ENCODE peak calls at places on chromosomes 4 and X, in nine cellular contexts. Y is iPS DF 6.9, O is IMR-90, T is GM23248, X is lung, L is uterus, G is A549, J is PC-3, W is sigmoid colon. V is an unnamed sample.

GRCh38 chr4:41957634-41958033 is 22.4 kb downstream of the TMEM33 start:
- DNase-seq in J (peak; percentile 26), W (no peak), O (peak; percentile 5), Y (no peak), L (no peak), T (peak; percentile 26), X (no peak), G (peak; percentile 11), V (no peak)

GRCh38 chr4:161463436-161463835 is 700.4 kb downstream of the FSTL5 start:
- DNase-seq in W (no peak), Y (no peak), T (no peak), X (no peak), O (no peak), G (no peak), L (no peak), J (no peak), V (no peak)

GRCh38 chrX:77668391-77669237 is 117.4 kb downstream of the ATRX start:
- DNase-seq in X (no peak), O (peak; percentile 55), J (peak; percentile 68), Y (no peak), T (peak; percentile 64), L (no peak), W (no peak), G (peak; percentile 0), V (no peak)

GRCh38 chr4:1463927-1464540 is 57.8 kb upstream of the NKX1-1 start:
- DNase-seq in L (no peak), J (no peak), T (no peak), X (no peak), W (no peak), Y (no peak), G (no peak), O (no peak), V (no peak)

GRCh38 chr4:71711044-71711984 is 72.6 kb downstream of the GC start:
- DNase-seq in W (no peak), X (no peak), J (no peak), L (no peak), G (no peak), T (no peak), Y (no peak), O (no peak), V (no peak)

GRCh38 chrX:38236901-38237615 is 16.4 kb upstream of the SRPX start:
- DNase-seq in T (peak; percentile 16), W (no peak), J (no peak), O (no peak), X (no peak), G (no peak), L (no peak), Y (no peak), V (no peak)

GRCh38 chr4:25128671-25129070 is 31.6 kb downstream of the SEPSECS start:
- DNase-seq in Y (no peak), X (no peak), O (no peak), T (peak; percentile 43), L (no peak), J (no peak), G (no peak), W (no peak), V (no peak)

GRCh38 chr4:23930750-23931488 is 41.1 kb upstream of the PPARGC1A start:
- DNase-seq in L (peak; percentile 19), O (no peak), X (peak; percentile 50), T (peak; percentile 45), J (no peak), G (no peak), Y (no peak), W (peak; percentile 64), V (no peak)

GRCh38 chr4:113094802-113095201 is 45.3 kb downstream of the ANK2 start:
- DNase-seq in J (peak; percentile 30), Y (no peak), T (peak; percentile 61), G (peak; percentile 8), L (no peak), W (no peak), O (no peak), X (no peak), V (peak; percentile 3)

GRCh38 chrX:20968996-20969395 is 405.2 kb upstream of the CNKSR2 start:
- DNase-seq in J (peak; percentile 73), X (no peak), L (no peak), Y (no peak), O (no peak), G (no peak), T (peak; percentile 6), W (no peak), V (no peak)

DNA sequence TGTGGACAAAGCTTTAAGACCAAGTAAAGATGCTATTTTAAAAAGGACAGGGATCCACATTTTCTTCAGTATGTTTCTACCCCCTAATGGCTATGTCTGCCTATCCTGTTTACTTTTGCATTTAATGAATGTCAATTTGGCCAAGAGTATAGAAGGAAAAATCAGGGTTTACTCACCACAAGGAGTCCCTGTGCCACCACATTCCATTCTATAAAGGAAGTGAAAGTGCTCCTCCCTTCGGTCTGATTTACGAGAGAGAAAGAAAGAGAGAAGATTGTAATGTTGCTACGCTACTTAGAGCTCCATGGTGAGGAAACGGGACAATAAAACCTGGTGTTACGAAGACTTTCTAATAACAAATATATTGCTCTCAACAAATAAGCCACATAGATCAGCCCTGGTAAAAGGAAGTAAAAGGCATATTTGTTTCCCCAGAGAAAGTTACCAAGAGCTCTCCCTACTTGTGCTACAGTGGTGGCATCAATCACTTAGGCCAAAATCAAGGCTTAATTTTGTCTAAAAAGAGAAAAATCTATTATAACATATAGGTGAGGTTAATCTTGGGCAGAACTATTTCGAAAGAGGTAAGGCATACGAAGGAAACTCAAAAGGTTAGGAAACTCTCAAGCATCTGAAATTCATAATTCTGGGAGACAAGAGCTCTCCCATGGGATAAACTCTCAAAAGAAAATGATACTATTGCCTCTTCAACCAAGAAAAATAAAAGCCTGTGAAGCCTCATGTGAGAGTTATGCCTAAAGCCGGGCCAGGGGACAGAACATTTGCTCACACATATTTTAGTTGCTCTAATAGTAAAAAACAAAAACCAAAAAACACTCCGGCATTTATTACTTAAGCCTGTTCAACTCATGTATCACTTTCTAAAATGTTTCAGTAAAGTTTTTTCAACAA is 29.5 kb downstream of the TAPT1 start:
- DNase-seq in G (peak; percentile 8), X (no peak), O (peak; percentile 65), L (no peak), W (no peak), J (peak; percentile 86), T (peak; percentile 87), Y (peak; percentile 20), V (peak; percentile 39)
- H3K4me3 ChIP-seq in G (peak overlapping the region; percentile 27), X (no peak overlapping the region), O (peak overlapping the region; percentile 18), L (no peak overlapping the region), W (peak overlapping the region; percentile 36), J (peak overlapping the region; percentile 62), T (peak overlapping the region; percentile 68), Y (no peak overlapping the region), V (no peak overlapping the region)

GRCh38 chr4:163598489-163598888 is 104.0 kb downstream of the TMA16 start:
- DNase-seq in G (no peak), Y (no peak), T (no peak), L (no peak), O (no peak), W (no peak), X (no peak), J (no peak), V (no peak)

GRCh38 chr4:163607292-163607691 is 112.8 kb downstream of the TMA16 start:
- DNase-seq in X (no peak), J (no peak), W (no peak), Y (no peak), G (no peak), L (no peak), O (no peak), T (no peak), V (no peak)

GRCh38 chr4:163600731-163601130 is 106.2 kb downstream of the TMA16 start:
- DNase-seq in X (no peak), T (no peak), Y (no peak), G (no peak), W (no peak), L (no peak), J (no peak), O (no peak), V (no peak)

GRCh38 chr4:163606885-163607284 is 112.4 kb downstream of the TMA16 start:
- DNase-seq in J (no peak), T (no peak), X (no peak), Y (no peak), W (no peak), O (no peak), L (no peak), G (no peak), V (no peak)

DNA sequence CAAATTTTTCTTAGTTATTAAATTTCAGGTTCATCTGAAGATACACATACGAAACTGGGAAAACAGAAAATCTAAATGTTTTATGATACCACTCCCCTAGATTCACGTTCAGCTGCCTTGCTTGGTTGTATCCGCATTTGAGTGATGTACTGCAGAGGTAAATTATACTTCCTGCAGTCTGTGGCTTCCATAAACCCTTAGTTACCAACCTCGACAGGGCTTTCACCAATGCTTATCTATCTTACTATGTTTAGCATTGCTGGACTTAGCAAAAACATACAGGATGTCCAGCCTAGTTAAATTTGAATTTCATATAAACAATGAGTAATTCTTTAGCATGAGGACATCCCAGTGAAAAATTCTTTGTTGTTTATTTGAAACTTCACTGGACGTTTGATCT is 108.8 kb downstream of the TMA16 start:
- DNase-seq in L (no peak), T (no peak), Y (no peak), W (no peak), G (no peak), O (peak; percentile 36), J (no peak), X (no peak), V (no peak)
- H3K4me1 ChIP-seq in L (no peaks in the 10 kb centered on the region), T (no peaks in the 10 kb centered on the region), Y (no peaks in the 10 kb centered on the region), W (no peaks in the 10 kb centered on the region), G (no peaks in the 10 kb centered on the region), O (no peaks in the 10 kb centered on the region), J (no peaks in the 10 kb centered on the region), X (no peaks in the 10 kb centered on the region), V (no peaks in the 10 kb centered on the region)

DNA sequence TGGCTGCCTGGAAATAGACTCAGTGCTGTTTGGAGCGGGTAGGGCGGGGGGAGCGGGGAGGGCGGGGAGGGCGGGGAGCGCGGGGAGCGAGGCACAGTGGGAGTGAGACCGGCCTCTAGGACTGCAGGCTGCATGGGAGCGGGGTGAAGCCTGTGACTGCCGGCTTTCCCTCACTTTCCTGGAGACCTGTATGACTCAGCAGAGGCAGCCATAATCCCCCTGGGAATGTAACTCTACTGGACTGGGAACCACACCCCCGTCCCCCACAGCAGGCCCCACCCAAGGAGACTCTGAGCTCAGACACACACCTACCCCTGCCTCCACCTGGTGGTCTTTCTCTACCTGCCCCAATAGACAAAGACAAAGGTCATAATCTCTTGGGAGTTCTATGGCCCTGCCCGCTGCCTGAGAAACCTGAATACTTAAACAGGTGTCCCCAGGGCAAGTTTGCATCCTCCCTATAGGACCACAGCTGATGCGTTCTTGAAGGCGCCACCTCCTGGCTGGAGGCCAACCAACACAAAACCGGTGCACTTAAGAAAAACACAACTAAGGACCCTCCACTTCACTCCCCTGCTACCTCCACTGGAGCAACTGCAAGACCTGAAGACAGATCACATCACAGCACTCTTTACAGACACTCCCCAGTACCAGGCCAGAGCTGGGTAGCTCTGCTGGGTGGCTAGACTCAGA is 18.0 kb downstream of the HDAC8 start:
- DNase-seq in J (peak; percentile 37), O (no peak), L (no peak), W (no peak), G (peak; percentile 12), T (no peak), X (no peak), Y (no peak), V (peak; percentile 81)
- H3K4me3 ChIP-seq in J (no peak overlapping the region), O (no peak overlapping the region), L (no peak overlapping the region), W (no peak overlapping the region), G (peak overlapping the region; percentile 28), T (no peak overlapping the region), X (no peak overlapping the region), Y (no peak overlapping the region), V (no peak overlapping the region)

DNA sequence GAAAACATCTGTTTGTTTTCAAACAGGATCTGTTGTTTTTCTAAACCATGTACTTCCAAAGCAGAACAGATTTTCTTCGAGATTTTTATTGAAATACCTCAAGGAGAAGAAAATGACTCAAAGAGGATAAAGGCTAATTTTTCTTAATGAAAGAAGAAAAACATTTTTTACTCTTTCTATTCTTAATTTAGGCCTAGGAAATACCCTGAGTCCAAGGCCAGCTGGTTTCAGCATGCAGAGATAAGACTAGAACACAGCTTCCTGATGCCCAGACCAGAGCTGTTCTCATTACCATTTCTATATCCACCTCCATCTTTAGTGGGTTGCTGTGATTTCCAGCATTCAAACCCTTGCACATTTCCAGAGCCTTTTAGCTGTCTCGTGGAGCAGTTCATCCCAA is 18.3 kb downstream of the GAB1 start:
- DNase-seq in G (no peak), T (no peak), L (no peak), O (no peak), W (no peak), J (no peak), Y (no peak), X (no peak), V (no peak)
- H3K4me1 ChIP-seq in G (peaks cover 39% of the 10 kb centered on the region), T (peaks cover 33% of the 10 kb centered on the region), L (peaks cover 35% of the 10 kb centered on the region), O (peaks cover 27% of the 10 kb centered on the region), W (no peaks in the 10 kb centered on the region), J (peaks cover 70% of the 10 kb centered on the region), Y (peaks cover 17% of the 10 kb centered on the region), X (peaks cover 7% of the 10 kb centered on the region), V (no peaks in the 10 kb centered on the region)

V was measured in NT2/D1.